ENCODE peak calls at places on chromosomes 4 and X, in five cellular contexts. S is SK-N-SH, Q is MM.1S, Z is Panc1, Y is right lobe of liver. M is an unnamed sample. For H3K9me3 and H3K4me1, the result is how much of the 10 kb centered on the place peaks cover.

GRCh38 chr4:103075435-103075893 is 1.1 kb downstream of the SLC9B2 start:
- DNase-seq in S (peak), Q (peak), Z (no peak), Y (peak), M (no peak)

GRCh38 chr4:7719354-7720174 is 220.1 kb downstream of the AFAP1 start:
- DNase-seq in S (peak), Q (no peak), Z (no peak), Y (peak), M (peak)

GRCh38 chr4:182776376-182777058 is 140.7 kb downstream of the DCTD start:
- DNase-seq in S (no peak), Q (no peak), Z (no peak), Y (no peak), M (no peak)

GRCh38 chr4:52059372-52059771 is 8.3 kb downstream of the SPATA18 start:
- DNase-seq in S (no peak), Q (no peak), Z (no peak), Y (no peak), M (no peak)

GRCh38 chr4:104941661-104942062 is 205.0 kb upstream of the TET2 start:
- DNase-seq in S (no peak), Q (no peak), Z (no peak), Y (no peak), M (no peak)

GRCh38 chr4:69910016-69910782 is 20.7 kb upstream of the CSN1S1 start:
- DNase-seq in S (no peak), Q (no peak), Z (no peak), Y (no peak), M (no peak)

GRCh38 chr4:169940460-169940859 is 85.7 kb downstream of the MFAP3L start:
- DNase-seq in S (peak), Q (no peak), Z (no peak), Y (no peak), M (no peak)

GRCh38 chr4:25457053-25457715 is 80.1 kb downstream of the ANAPC4 start:
- DNase-seq in S (no peak), Q (no peak), Z (no peak), Y (no peak), M (no peak)

GRCh38 chrX:19683358-19683757 is 168.1 kb upstream of the MAP3K15 start:
- DNase-seq in S (no peak), Q (no peak), Z (no peak), Y (no peak), M (no peak)

GRCh38 chrX:85992811-85993229 is 54.5 kb downstream of the CHM start:
- DNase-seq in S (no peak), Q (no peak), Z (peak), Y (no peak), M (no peak)

GRCh38 chr4:34619531-34620109 is 1624.7 kb downstream of the ARAP2 start:
- DNase-seq in S (no peak), Q (no peak), Z (no peak), Y (no peak), M (no peak)

GRCh38 chr4:175054980-175055379 is 136.8 kb downstream of the ADAM29 start:
- DNase-seq in S (no peak), Q (no peak), Z (no peak), Y (no peak), M (no peak)

GRCh38 chr4:175048111-175048784 is 130.1 kb downstream of the ADAM29 start:
- DNase-seq in S (no peak), Q (peak), Z (no peak), Y (no peak), M (no peak)

DNA sequence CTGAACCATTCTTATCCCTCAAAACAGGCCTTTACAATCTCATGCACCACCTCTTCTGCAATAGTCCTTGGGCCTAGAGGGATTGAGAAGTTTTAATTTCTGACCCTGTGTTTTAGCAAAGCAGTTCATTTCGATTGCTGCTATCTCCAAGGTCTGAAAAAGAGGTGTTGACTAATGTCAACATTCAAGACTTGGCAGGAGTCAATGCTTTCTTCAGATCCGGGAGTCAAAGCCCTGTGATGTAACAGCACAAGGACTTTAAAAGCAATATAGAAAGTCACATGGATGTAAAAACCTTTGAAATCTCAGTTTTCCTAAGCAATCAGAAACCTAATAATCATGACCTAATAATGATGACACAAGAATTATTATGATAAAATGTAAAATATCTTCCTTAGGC is 133.8 kb downstream of the ADAM29 start:
- DNase-seq in S (no peak), Q (no peak), Z (no peak), Y (no peak), M (no peak)
- H3K9me3 ChIP-seq in S (under half), Q (under half), Z (under half), Y (under half), M (under half)

DNA sequence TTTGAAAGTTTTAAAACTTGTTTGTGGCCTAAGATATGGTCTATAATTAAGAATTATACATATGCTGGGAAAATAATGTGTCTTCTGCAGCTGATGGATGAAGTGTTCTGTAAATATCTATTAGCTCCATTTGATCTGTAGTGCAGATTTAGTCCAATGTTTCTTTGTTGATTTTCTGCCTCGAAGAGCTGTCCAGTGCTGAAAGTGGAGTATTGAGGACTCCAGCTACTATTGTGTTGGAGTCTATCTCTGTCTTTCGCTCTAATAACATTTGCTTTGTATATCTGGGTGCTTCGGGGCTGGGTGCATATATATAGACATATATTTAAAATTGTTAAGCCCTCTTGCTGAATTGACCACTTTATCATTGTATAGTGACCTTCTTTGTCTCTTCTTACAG is 2127.3 kb downstream of the PCDH7 start:
- DNase-seq in S (no peak), Q (no peak), Z (no peak), Y (no peak), M (no peak)
- TF ChIP-seq CTCF in S (no peak), Q (no peak), Z (no peak), Y (no peak), M (no peak)

GRCh38 chr4:74631338-74631737 is 163.0 kb downstream of the BTC start:
- DNase-seq in S (no peak), Q (no peak), Z (no peak), Y (no peak), M (no peak)
- H3K4me1 ChIP-seq in S (under half), Q (under half), Z (under half), Y (under half), M (under half)

GRCh38 chr4:92251711-92252110 is 52.1 kb upstream of the GRID2 start:
- DNase-seq in S (no peak), Q (peak), Z (no peak), Y (no peak), M (no peak)
- H3K9me3 ChIP-seq in S (under half), Q (under half), Z (under half), Y (under half), M (under half)